ENCODE peak calls at places on chromosomes 12 and 14, in ten cellular contexts. F, Y, L, S, A, J, M, C, B and P are unnamed samples.

GRCh38 chr12:25194722-25195055 is 271 bp downstream of the DNAI7 start:
- DNase-seq in Y (no peak), M (no peak), J (no peak), A (no peak), C (no peak), B (no peak), L (no peak), F (no peak), S (no peak), P (no peak)

GRCh38 chr12:97005174-97005573 is 98.1 kb downstream of the NEDD1 start:
- DNase-seq in C (no peak), B (no peak), M (no peak), S (no peak), L (no peak), J (no peak), A (no peak), F (no peak), Y (no peak), P (no peak)

GRCh38 chr14:57865450-57866198 is at the start of gene SLC35F4:
- DNase-seq in M (peak; percentile 27), F (no peak), S (no peak), L (no peak), C (peak; percentile 39), J (no peak), A (peak; percentile 66), B (no peak), Y (no peak), P (no peak)

GRCh38 chr12:11767029-11767724 is 117.7 kb downstream of the ETV6 start:
- DNase-seq in Y (no peak), M (no peak), A (no peak), F (no peak), J (no peak), S (no peak), L (no peak), B (no peak), C (no peak), P (no peak)

GRCh38 chr12:47433876-47434275 is 272.0 kb downstream of the RPAP3 start:
- DNase-seq in S (no peak), F (no peak), C (no peak), Y (no peak), L (no peak), B (no peak), M (no peak), J (no peak), A (no peak), P (no peak)

GRCh38 chr12:6866920-6867406 is 368 bp upstream of the TPI1 start:
- DNase-seq in F (no peak), B (no peak), C (no peak), A (peak; percentile 30), J (no peak), L (no peak), Y (no peak), M (peak; percentile 17), S (no peak), P (no peak)

GRCh38 chr14:33317675-33318074 is 379.0 kb downstream of the NPAS3 start:
- DNase-seq in C (no peak), B (no peak), A (no peak), L (no peak), J (no peak), F (no peak), M (no peak), Y (no peak), S (no peak), P (no peak)

GRCh38 chr12:31876568-31877424 is 82.4 kb upstream of the RESF1 start:
- DNase-seq in M (no peak), F (no peak), Y (no peak), J (no peak), C (no peak), S (no peak), L (no peak), B (no peak), A (no peak), P (no peak)

GRCh38 chr12:50085615-50085928 is 430 bp downstream of the SMARCD1 start:
- DNase-seq in L (no peak), B (no peak), C (no peak), Y (no peak), A (no peak), M (no peak), J (no peak), S (no peak), F (no peak), P (no peak)

GRCh38 chr12:112167728-112168525 is 42.6 kb downstream of the TRAFD1 start:
- DNase-seq in J (no peak), A (no peak), B (no peak), L (no peak), F (no peak), S (no peak), C (no peak), M (no peak), Y (no peak), P (no peak)